ENCODE peak calls at places on chromosome 1, in five cellular contexts. N, U, C, H and V are unnamed samples. For H3K9me3, the result is how much of the 10 kb centered on the place peaks cover.

GRCh38 chr1:216293673-216294072 is 129.6 kb downstream of the USH2A start:
- DNase-seq in N (no peak), U (no peak), C (no peak), H (no peak), V (no peak)

GRCh38 chr1:207866471-207867135 is 44.3 kb downstream of the CD34 start:
- DNase-seq in N (peak), U (peak), C (peak), H (no peak), V (peak)

GRCh38 chr1:205977348-205978014 is 25.7 kb downstream of the RAB7B start:
- DNase-seq in N (peak), U (peak), C (peak), H (peak), V (peak)

GRCh38 chr1:35047188-35047858 is 15.6 kb upstream of the ZMYM6 start:
- DNase-seq in N (no peak), U (no peak), C (no peak), H (no peak), V (no peak)

GRCh38 chr1:202908998-202909397 is 18.0 kb downstream of the KLHL12 start:
- DNase-seq in N (no peak), U (no peak), C (no peak), H (no peak), V (no peak)

GRCh38 chr1:116514708-116515525 is 55.9 kb downstream of the CD58 start:
- DNase-seq in N (no peak), U (peak), C (no peak), H (no peak), V (no peak)

GRCh38 chr1:177983087-177983823 is 13.4 kb upstream of the SEC16B start:
- DNase-seq in N (no peak), U (no peak), C (no peak), H (no peak), V (no peak)

GRCh38 chr1:205298191-205298994 is 23.2 kb downstream of the NUAK2 start:
- DNase-seq in N (no peak), U (no peak), C (no peak), H (no peak), V (no peak)

GRCh38 chr1:9444532-9444931 is 94.7 kb upstream of the SLC25A33 start:
- DNase-seq in N (no peak), U (no peak), C (no peak), H (no peak), V (no peak)

GRCh38 chr1:64147759-64148158 is 55.7 kb upstream of the UBE2U start:
- DNase-seq in N (no peak), U (no peak), C (no peak), H (no peak), V (no peak)

GRCh38 chr1:81433676-81434075 is 367.1 kb upstream of the ADGRL2 start:
- DNase-seq in N (no peak), U (no peak), C (no peak), H (no peak), V (no peak)

GRCh38 chr1:207959141-207959825 is 48.4 kb upstream of the CD34 start:
- DNase-seq in N (peak), U (no peak), C (peak), H (peak), V (peak)

GRCh38 chr1:93033029-93033428 is 46.1 kb upstream of the MTF2 start:
- DNase-seq in N (no peak), U (no peak), C (no peak), H (no peak), V (no peak)

DNA sequence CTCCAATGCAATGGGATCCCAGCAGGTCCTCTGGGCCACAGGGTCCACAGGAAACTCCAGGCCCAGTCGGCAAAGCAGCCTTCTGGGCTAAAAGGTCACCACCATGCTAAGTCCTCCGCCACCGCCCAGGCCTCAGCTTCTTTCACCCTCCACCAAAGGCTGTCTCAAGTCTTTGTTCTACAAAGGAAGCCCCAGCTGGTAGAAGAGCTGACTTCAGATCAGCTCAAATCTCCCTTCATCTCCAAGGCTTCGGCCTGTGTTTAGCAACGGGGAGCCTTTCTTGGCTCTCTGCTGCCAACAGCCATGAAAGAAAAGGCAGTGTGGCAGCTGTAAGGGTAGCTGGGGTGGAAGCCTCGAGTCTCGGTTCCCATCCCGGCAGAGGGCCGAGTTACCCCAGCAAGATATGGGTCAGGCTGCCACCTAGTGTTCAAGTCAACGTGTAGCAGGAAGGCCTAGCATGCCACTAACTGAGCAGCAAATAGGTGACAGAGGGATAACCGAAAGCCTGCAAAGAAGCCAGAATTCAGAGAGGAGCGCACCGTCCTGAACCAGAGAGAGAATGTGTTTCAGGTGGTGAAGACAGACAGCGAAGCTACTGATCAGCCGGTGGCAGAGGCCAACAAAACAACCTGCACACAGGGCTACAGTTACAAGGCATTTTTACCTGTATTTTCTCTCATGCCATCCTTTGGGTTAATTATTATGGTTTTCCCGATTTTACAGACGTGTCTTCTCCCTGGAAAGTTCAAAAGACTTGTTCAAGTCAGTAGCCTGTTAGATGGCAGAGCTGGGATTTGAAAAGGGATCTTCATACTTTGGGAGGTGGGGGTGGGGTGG is 26.8 kb upstream of the CRNN start:
- DNase-seq in N (peak), U (peak), C (peak), H (peak), V (peak)
- H3K9me3 ChIP-seq in N (under half), U (under half), C (under half), H (under half), V (under half)

DNA sequence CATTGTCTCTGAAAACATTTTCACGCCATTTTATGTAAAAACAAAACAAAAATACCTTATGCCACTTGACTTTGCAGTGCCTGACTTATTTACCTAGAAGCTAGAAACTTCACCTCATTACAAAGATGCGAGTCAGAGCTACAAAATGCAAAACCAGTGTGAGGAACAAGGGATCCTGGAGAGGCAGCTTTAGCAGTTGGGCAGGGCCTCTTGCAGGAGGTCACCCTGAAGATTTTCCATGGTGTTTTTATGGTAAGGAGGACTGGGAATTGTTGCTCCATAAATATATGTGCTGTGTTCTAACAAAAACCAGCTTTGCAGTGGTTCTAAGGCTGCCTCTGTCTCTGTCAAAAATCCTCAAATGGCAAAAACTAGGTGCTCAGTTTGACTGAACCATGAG is 36.4 kb upstream of the TARBP1 start:
- DNase-seq in N (no peak), U (no peak), C (no peak), H (no peak), V (no peak)
- H3K4me3 ChIP-seq in N (no peak), U (no peak), C (no peak), H (no peak), V (no peak)

GRCh38 chr1:82920418-82921248 is 1078.3 kb downstream of the TTLL7 start:
- DNase-seq in N (no peak), U (no peak), C (no peak), H (no peak), V (no peak)

GRCh38 chr1:82923957-82924356 is 1075.0 kb downstream of the TTLL7 start:
- DNase-seq in N (no peak), U (no peak), C (no peak), H (no peak), V (no peak)

GRCh38 chr1:82927753-82928152 is 1071.2 kb downstream of the TTLL7 start:
- DNase-seq in N (no peak), U (no peak), C (no peak), H (no peak), V (no peak)

GRCh38 chr1:82919828-82920227 is 1079.1 kb downstream of the TTLL7 start:
- DNase-seq in N (no peak), U (no peak), C (no peak), H (no peak), V (no peak)

DNA sequence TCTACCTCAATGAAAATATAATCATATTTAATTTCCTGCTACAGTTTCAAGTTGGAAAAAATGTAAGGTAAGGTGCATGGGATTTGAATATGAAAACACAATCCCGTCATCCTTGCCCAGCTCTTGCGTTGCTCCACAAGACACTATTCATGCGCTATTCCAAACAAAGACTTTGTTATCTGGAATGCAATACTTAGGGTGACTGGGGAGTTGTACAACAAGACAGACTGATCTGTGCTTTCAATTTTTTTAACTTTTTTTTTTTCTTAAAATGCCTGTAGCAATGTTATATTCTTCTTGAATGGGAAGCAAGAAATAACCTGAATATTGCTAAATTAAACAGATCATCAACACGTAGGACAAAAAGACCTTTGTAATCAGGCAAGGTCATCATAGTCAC is 1077.2 kb downstream of the TTLL7 start:
- DNase-seq in N (no peak), U (no peak), C (no peak), H (no peak), V (no peak)
- H3K9me3 ChIP-seq in N (under half), U (under half), C (under half), H (under half), V (under half)

DNA sequence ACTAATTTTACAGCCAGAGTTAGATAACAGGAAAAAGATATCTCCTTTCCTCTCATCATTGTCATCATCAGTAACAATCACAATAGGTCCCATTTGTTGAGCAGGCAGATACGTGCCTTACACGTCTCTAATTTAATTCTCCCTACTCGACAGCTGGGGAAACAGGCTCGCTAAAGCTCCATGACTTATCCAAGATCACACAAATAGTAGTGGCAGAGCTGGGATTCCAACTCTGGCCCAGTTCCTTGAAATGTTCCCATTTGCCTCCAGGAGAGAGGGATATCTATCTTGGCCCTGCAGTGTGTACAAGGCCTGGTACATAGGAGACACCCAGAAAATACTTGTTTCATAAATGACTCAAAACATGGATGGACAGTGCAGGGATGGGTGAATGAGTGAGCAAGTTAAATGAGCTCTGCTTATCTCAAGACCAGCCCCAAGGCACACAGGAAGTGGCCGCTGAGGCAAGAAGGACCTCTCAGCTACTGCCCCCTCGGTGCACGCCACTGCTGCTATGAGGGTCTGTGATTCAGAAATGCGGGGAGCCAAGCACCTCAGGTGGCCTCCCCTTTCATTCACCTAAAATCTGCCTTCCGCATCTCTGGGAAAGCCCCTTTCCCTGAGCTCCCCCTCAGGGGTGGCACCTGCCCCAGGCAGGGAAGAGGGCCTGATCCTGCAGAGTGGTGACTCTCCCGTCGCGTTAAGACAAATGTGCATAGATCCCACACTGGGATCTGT is 3.7 kb downstream of the KCNN3 start:
- DNase-seq in N (no peak), U (no peak), C (no peak), H (no peak), V (no peak)
- H3K4me3 ChIP-seq in N (no peak), U (no peak), C (peak), H (no peak), V (no peak)

DNA sequence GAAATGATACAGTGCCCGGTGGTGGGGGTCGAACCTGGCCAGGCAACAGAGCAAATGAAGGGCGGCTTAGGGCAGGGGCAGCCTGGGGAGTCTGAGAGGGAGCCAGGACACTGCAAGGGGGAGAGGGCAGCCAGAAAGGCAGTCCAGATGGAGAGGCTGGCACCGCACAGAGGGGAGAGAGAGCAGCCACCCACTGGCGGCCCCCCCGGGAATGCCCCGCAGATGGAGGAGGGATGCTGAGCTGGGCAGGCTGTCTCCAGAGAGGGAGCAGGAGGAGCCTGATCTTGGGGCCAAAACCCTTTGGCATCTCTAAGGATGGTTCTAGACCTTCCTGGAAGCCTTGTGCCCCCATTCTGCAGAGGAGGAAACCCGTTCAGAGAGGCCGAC is 112.3 kb downstream of the LACTBL1 start:
- DNase-seq in N (no peak), U (no peak), C (no peak), H (no peak), V (no peak)
- H3K9me3 ChIP-seq in N (under half), U (under half), C (under half), H (under half), V (under half)

GRCh38 chr1:154434346-154435075 is 29.4 kb downstream of the IL6R start:
- DNase-seq in N (peak), U (no peak), C (peak), H (peak), V (peak)
- H3K4me3 ChIP-seq in N (no peak), U (no peak), C (peak), H (no peak), V (no peak)

GRCh38 chr1:248688527-248689298 is 13.9 kb downstream of the OR14I1 start:
- DNase-seq in N (no peak), U (no peak), C (no peak), H (no peak), V (no peak)
- H3K9me3 ChIP-seq in N (under half), U (under half), C (under half), H (under half), V (under half)

GRCh38 chr1:38009088-38009840 is 3.3 kb upstream of the UTP11 start:
- DNase-seq in N (no peak), U (peak), C (peak), H (no peak), V (no peak)

GRCh38 chr1:38003261-38004250 is 1.8 kb downstream of the FHL3 start:
- DNase-seq in N (no peak), U (no peak), C (peak), H (no peak), V (no peak)

GRCh38 chr1:38005195-38006007 is at the start of gene FHL3:
- DNase-seq in N (peak), U (peak), C (peak), H (peak), V (peak)

GRCh38 chr1:38004284-38005101 is 821 bp downstream of the FHL3 start:
- DNase-seq in N (no peak), U (no peak), C (no peak), H (no peak), V (no peak)

DNA sequence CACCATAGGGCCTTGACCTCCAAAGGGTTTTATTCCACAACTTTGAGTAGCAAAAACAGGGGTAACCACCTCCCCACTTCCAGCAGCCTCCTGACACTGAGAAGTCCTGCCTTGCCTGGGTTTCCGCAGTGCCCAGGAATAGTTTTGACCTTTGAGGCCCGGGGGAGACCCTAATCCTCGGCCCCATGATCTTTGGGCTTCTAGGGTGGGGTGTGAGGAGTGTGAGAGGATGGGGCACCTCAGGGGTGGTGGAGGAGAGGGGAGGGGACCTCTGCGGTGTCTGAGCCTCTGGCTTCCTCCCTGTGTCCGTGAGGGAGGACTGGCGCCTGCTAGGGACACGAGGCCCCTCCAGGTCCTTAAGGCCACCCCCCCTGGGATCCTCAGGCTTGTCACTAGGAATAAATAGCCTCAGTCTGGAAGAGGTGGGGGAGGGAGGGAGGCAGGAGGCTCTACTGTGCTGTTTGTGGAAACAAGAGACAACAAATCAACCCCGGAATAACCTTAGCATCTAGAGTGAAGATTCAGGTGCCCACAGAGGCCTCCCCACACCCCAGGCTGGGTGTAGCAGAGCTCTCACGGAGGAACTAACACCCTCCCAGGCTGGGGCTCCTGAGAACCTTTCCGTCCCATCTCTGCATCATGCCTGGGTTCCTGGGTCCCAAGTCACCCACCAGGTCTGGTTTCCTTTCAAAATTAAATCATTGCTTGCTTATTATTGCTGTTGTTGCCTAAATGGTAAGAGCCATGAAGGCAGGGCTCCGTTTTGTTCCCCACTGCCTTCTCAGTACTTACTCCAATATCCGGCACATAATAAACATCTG is 904 bp upstream of the FHL3 start:
- DNase-seq in N (no peak), U (no peak), C (peak), H (no peak), V (no peak)
- H3K4me3 ChIP-seq in N (no peak), U (peak), C (peak), H (no peak), V (peak)

GRCh38 chr1:79226963-79227362 is 220.4 kb upstream of the ADGRL4 start:
- DNase-seq in N (no peak), U (no peak), C (no peak), H (no peak), V (no peak)
- H3K9me3 ChIP-seq in N (under half), U (under half), C (under half), H (under half), V (under half)